ENCODE peak calls at places on chromosomes 6 and 20, in six cellular contexts. Q is DMS153, Z is ELR, J is NCI-H510A, R is GM04504, W is GM20000. B is an unnamed sample.

GRCh38 chr20:38032585-38033329 is 499 bp downstream of the TTI1 start:
- DNase-seq in J (no peak), W (peak; percentile 71), Z (no peak), Q (no peak), R (no peak), B (no peak)

GRCh38 chr6:134802426-134803058 is 147.4 kb downstream of the ALDH8A1 start:
- DNase-seq in Q (no peak), R (no peak), Z (peak; percentile 58), W (no peak), J (no peak), B (no peak)

GRCh38 chr6:44211284-44211683 is 5.4 kb upstream of the MYMX start:
- DNase-seq in Z (no peak), J (no peak), R (no peak), Q (no peak), W (no peak), B (no peak)

GRCh38 chr6:21946298-21946783 is 350.5 kb downstream of the PRL start:
- DNase-seq in W (no peak), Q (no peak), Z (peak; percentile 59), J (no peak), R (peak; percentile 88), B (peak; percentile 99)

GRCh38 chr6:6332873-6333272 is 12.4 kb upstream of the F13A1 start:
- DNase-seq in W (peak; percentile 34), R (no peak), Q (no peak), J (no peak), Z (no peak), B (no peak)

GRCh38 chr6:51360287-51360686 is 541.6 kb downstream of the TFAP2B start:
- DNase-seq in J (no peak), Z (no peak), Q (no peak), R (no peak), W (no peak), B (no peak)

GRCh38 chr6:47485491-47486135 is 8.0 kb downstream of the CD2AP start:
- DNase-seq in R (no peak), W (no peak), Q (no peak), J (no peak), Z (peak; percentile 56), B (no peak)

GRCh38 chr20:58524814-58525213 is 9.6 kb upstream of the APCDD1L start:
- DNase-seq in Z (peak; percentile 96), Q (no peak), J (no peak), W (no peak), R (peak; percentile 65), B (peak; percentile 12)

GRCh38 chr6:42071881-42072583 is 21.7 kb downstream of the TAF8 start:
- DNase-seq in J (no peak), W (no peak), Z (no peak), R (no peak), Q (no peak), B (no peak)

GRCh38 chr6:89509719-89510339 is 76.9 kb downstream of the ANKRD6 start:
- DNase-seq in R (no peak), Z (no peak), Q (peak; percentile 94), W (no peak), J (peak; percentile 22), B (no peak)

GRCh38 chr6:47759364-47759763 is 22.5 kb upstream of the OPN5 start:
- DNase-seq in J (no peak), Z (peak; percentile 24), Q (no peak), W (no peak), R (no peak), B (no peak)

GRCh38 chr20:57525328-57526053 is 551 bp upstream of the CTCFL start:
- DNase-seq in W (no peak), R (no peak), Q (no peak), J (no peak), Z (no peak), B (no peak)

GRCh38 chr20:32764000-32764960 is 2.1 kb downstream of the DNMT3B start:
- DNase-seq in Q (no peak), Z (no peak), W (no peak), J (no peak), R (no peak), B (no peak)

GRCh38 chr20:48155231-48155630 is 369.9 kb upstream of the SULF2 start:
- DNase-seq in R (no peak), Z (no peak), J (no peak), W (no peak), Q (peak; percentile 91), B (no peak)

GRCh38 chr6:12289655-12290489 is at the start of gene EDN1:
- DNase-seq in R (peak; percentile 50), Q (no peak), W (peak; percentile 79), Z (peak; percentile 91), J (no peak), B (peak; percentile 56)

GRCh38 chr20:43844778-43845614 is 69.7 kb upstream of the TOX2 start:
- DNase-seq in J (no peak), R (peak; percentile 92), W (no peak), Z (peak; percentile 96), Q (peak; percentile 16), B (peak; percentile 94)

GRCh38 chr6:27669278-27669797 is 196.4 kb upstream of the ZNF184 start:
- DNase-seq in Z (peak; percentile 36), R (no peak), J (no peak), W (no peak), Q (no peak), B (no peak)

GRCh38 chr20:21125072-21125848 is 622 bp upstream of the KIZ start:
- DNase-seq in W (peak; percentile 12), Q (peak; percentile 56), J (peak; percentile 65), Z (peak; percentile 62), R (no peak), B (no peak)

GRCh38 chr20:24379116-24379927 is 90.1 kb upstream of the SYNDIG1 start:
- DNase-seq in Q (no peak), Z (peak; percentile 69), J (no peak), W (no peak), R (no peak), B (peak; percentile 73)

GRCh38 chr6:144564202-144564601 is 279.1 kb downstream of the UTRN start:
- DNase-seq in R (no peak), Q (no peak), J (no peak), Z (no peak), W (no peak), B (no peak)

GRCh38 chr6:112717401-112717800 is 370.3 kb downstream of the RFPL4B start:
- DNase-seq in Q (no peak), Z (no peak), J (no peak), W (no peak), R (no peak), B (no peak)

GRCh38 chr6:81128671-81129070 is 623.8 kb downstream of the TENT5A start:
- DNase-seq in R (no peak), J (no peak), Q (no peak), W (no peak), Z (no peak), B (no peak)

GRCh38 chr20:61448396-61448795 is 196.3 kb downstream of the CDH4 start:
- DNase-seq in J (no peak), R (no peak), Q (no peak), Z (no peak), W (no peak), B (no peak)